ENCODE peak calls at places on chromosomes 4 and X, in eight cellular contexts. S, N, W, A, Q, V, D and H are unnamed samples.

GRCh38 chrX:7263961-7264360 is 116.0 kb upstream of the PUDP start:
- DNase-seq in D (no peak), Q (no peak), N (no peak), A (no peak), W (no peak), S (no peak), V (no peak), H (no peak)

GRCh38 chr4:120005091-120005490 is 61.6 kb downstream of the MAD2L1 start:
- DNase-seq in A (no peak), S (no peak), Q (no peak), V (no peak), D (no peak), N (no peak), W (no peak), H (no peak)

GRCh38 chr4:134499074-134499473 is 297.5 kb upstream of the PABPC4L start:
- DNase-seq in V (no peak), S (no peak), Q (no peak), A (no peak), D (no peak), N (no peak), W (no peak), H (no peak)

GRCh38 chr4:155929833-155930232 is 23.8 kb downstream of the CTSO start:
- DNase-seq in Q (no peak), V (no peak), D (no peak), A (no peak), N (no peak), W (no peak), S (no peak), H (no peak)

GRCh38 chr4:26413595-26413994 is 76.7 kb downstream of the CCKAR start:
- DNase-seq in V (no peak), S (no peak), N (no peak), D (no peak), Q (no peak), W (no peak), A (no peak), H (no peak)

GRCh38 chr4:77284036-77284435 is 127.0 kb downstream of the CCNG2 start:
- DNase-seq in S (no peak), Q (no peak), V (no peak), D (no peak), A (no peak), W (no peak), N (no peak), H (no peak)

GRCh38 chr4:128574706-128575105 is 234.8 kb upstream of the JADE1 start:
- DNase-seq in Q (peak), A (peak), D (peak), W (peak), N (peak), S (peak), V (peak), H (no peak)

GRCh38 chrX:29653721-29654120 is 561.6 kb upstream of the MAGEB2 start:
- DNase-seq in N (no peak), W (no peak), D (no peak), V (no peak), Q (no peak), A (no peak), S (no peak), H (no peak)

GRCh38 chr4:151340751-151341385 is 15.5 kb upstream of the SH3D19 start:
- DNase-seq in S (no peak), D (no peak), N (no peak), A (no peak), W (no peak), Q (no peak), V (no peak), H (no peak)

GRCh38 chrX:2584659-2585470 is 84.1 kb upstream of the DHRSX start:
- DNase-seq in W (no peak), D (no peak), A (peak), S (no peak), N (no peak), Q (no peak), V (peak), H (no peak)

GRCh38 chrX:24117288-24117687 is 32.2 kb upstream of the ZFX start:
- DNase-seq in N (no peak), S (no peak), W (no peak), Q (no peak), D (peak), A (no peak), V (no peak), H (no peak)

GRCh38 chrX:138191998-138192397 is 519.5 kb downstream of the FGF13 start:
- DNase-seq in N (no peak), A (peak), S (peak), D (no peak), V (peak), W (peak), Q (no peak), H (no peak)

GRCh38 chrX:8738588-8739189 is 6.8 kb upstream of the ANOS1 start:
- DNase-seq in Q (no peak), A (peak), W (peak), D (peak), V (no peak), S (peak), N (no peak), H (peak)

GRCh38 chrX:68433981-68434299 is 645 bp upstream of the OPHN1 start:
- DNase-seq in D (no peak), Q (no peak), S (no peak), A (no peak), V (no peak), W (no peak), N (no peak), H (no peak)

GRCh38 chrX:68429216-68429615 is 4.1 kb downstream of the OPHN1 start:
- DNase-seq in V (no peak), A (no peak), Q (no peak), W (no peak), N (no peak), S (no peak), D (no peak), H (no peak)

GRCh38 chrX:68432648-68433047 is 647 bp downstream of the OPHN1 start:
- DNase-seq in Q (no peak), A (no peak), D (peak), V (no peak), N (no peak), W (no peak), S (peak), H (no peak)

GRCh38 chrX:68431836-68432235 is 1.5 kb downstream of the OPHN1 start:
- DNase-seq in A (no peak), D (peak), W (no peak), N (no peak), V (no peak), Q (no peak), S (no peak), H (no peak)

GRCh38 chrX:68433155-68433980 is at the start of gene OPHN1:
- DNase-seq in W (peak), V (peak), A (peak), S (peak), N (peak), D (peak), Q (no peak), H (no peak)
- TF ChIP-seq POLR2AphosphoS5 in W (no peak), V (peak), A (peak), S (no peak), N (peak), D (no peak), Q (no peak), H (peak)

DNA sequence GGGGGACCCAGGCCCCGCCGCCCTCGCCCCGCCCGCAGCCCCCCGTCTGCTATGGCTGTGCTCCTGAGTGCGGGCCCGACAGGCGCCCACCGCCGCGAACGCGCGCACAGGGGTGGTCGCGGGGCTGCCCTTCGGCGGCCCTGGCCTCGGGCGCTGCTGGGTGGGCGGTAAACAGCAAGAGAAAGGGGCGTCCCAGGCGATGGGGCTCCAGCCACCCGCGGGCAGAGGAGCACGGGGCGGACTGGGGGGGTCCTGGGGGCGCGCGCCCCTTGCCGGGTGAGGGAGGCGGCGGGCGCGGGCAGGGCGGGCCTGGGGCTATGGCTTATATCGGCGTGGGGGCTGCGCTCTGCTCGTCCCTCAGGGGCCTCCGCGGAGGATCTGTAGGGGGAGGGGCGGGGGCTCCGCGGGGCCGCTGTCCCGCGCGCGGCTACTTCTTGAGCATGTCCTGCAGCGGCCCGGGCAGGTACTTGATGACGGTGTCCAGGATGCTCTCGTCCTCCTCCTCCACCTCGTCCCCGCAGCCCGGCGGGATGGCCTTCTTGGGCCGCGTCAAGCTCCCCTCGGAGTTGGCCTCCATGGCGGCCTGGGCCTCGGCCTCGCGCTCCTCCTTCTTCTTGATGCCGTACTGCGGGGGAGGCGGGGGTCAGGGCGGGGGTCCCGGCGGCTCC is 39.7 kb downstream of the CPLX1 start:
- DNase-seq in W (no peak), A (peak), V (no peak), Q (no peak), N (no peak), S (no peak), D (no peak), H (no peak)
- TF ChIP-seq EZH2 in W (no peak), A (no peak), V (peak), Q (no peak), N (no peak), S (no peak), D (peak), H (no peak)

GRCh38 chr4:2813446-2814405 is 20.8 kb downstream of the SH3BP2 start:
- DNase-seq in V (no peak), N (no peak), S (no peak), A (no peak), D (no peak), Q (no peak), W (no peak), H (no peak)
- H3K27ac ChIP-seq in V (no peak), N (peak), S (no peak), A (no peak), D (no peak), Q (peak), W (no peak), H (peak)

GRCh38 chr4:74934016-74934821 is 1.3 kb downstream of the PARM1 start:
- DNase-seq in W (no peak), N (no peak), S (no peak), V (peak), Q (no peak), D (peak), A (peak), H (no peak)
- TF ChIP-seq POLR2AphosphoS5 in W (no peak), N (no peak), S (no peak), V (no peak), Q (no peak), D (no peak), A (no peak), H (no peak)

GRCh38 chr4:148444296-148445070 is 2.3 kb upstream of the NR3C2 start:
- DNase-seq in N (no peak), S (peak), V (peak), W (no peak), D (peak), Q (no peak), A (peak), H (no peak)
- TF ChIP-seq EZH2 in N (no peak), S (no peak), V (peak), W (no peak), D (no peak), Q (no peak), A (no peak), H (no peak)

GRCh38 chr4:52244773-52245360 is 193.8 kb downstream of the SPATA18 start:
- DNase-seq in D (no peak), N (no peak), W (no peak), Q (no peak), S (no peak), V (no peak), A (no peak), H (no peak)
- H3K27ac ChIP-seq in D (no peak), N (no peak), W (no peak), Q (no peak), S (no peak), V (no peak), A (no peak), H (no peak)

GRCh38 chrX:45912316-45912715 is 632.9 kb downstream of the ZNF674 start:
- DNase-seq in A (no peak), S (no peak), W (no peak), Q (no peak), V (no peak), D (no peak), N (no peak), H (no peak)
- TF ChIP-seq POLR2AphosphoS5 in A (no peak), S (no peak), W (no peak), Q (no peak), V (no peak), D (no peak), N (no peak), H (no peak)

GRCh38 chr4:173537628-173538147 is 7.7 kb upstream of the HAND2 start:
- DNase-seq in Q (no peak), S (no peak), W (no peak), N (no peak), D (no peak), A (peak), V (no peak), H (no peak)
- TF ChIP-seq EZH2 in Q (no peak), S (no peak), W (no peak), N (no peak), D (peak), A (peak), V (no peak), H (no peak)

GRCh38 chrX:20519826-20520225 is 253.1 kb upstream of the RPS6KA3 start:
- DNase-seq in D (no peak), A (no peak), S (no peak), Q (no peak), V (no peak), W (no peak), N (no peak), H (no peak)
- H3K27ac ChIP-seq in D (no peak), A (no peak), S (no peak), Q (no peak), V (no peak), W (no peak), N (no peak), H (no peak)